ENCODE peak calls at places on chromosomes 16 and 17, in seven cellular contexts. One of them, this sample, is unnamed.
A peak's percentile ranks its signal among the peaks of the same experiment; 100 is the strongest.

GRCh38 chr17:1197781-1198490 is 18.2 kb upstream of the ABR start:
- DNase-seq in upper lobe of right lung: peak; percentile 91
- DNase-seq in ovary: peak; percentile 91
- DNase-seq in OCI-LY7: peak; percentile 96
- DNase-seq in A549: no peak
- DNase-seq in cardiac muscle cell: peak; percentile 82
- DNase-seq in heart left ventricle: peak; percentile 74
- DNase-seq in this sample: peak; percentile 31

GRCh38 chr17:56975656-56976055 is 2.3 kb upstream of the SCPEP1 start:
- DNase-seq in upper lobe of right lung: no peak
- DNase-seq in ovary: no peak
- DNase-seq in OCI-LY7: no peak
- DNase-seq in A549: no peak
- DNase-seq in cardiac muscle cell: no peak
- DNase-seq in heart left ventricle: no peak
- DNase-seq in this sample: no peak

GRCh38 chr16:54533856-54534490 is 247.4 kb upstream of the IRX3 start:
- DNase-seq in upper lobe of right lung: no peak
- DNase-seq in ovary: no peak
- DNase-seq in OCI-LY7: no peak
- DNase-seq in A549: no peak
- DNase-seq in cardiac muscle cell: no peak
- DNase-seq in heart left ventricle: no peak
- DNase-seq in this sample: no peak

GRCh38 chr17:38341035-38341721 is 2.6 kb downstream of the GPR179 start:
- DNase-seq in upper lobe of right lung: peak; percentile 75
- DNase-seq in ovary: no peak
- DNase-seq in OCI-LY7: no peak
- DNase-seq in A549: no peak
- DNase-seq in cardiac muscle cell: peak; percentile 34
- DNase-seq in heart left ventricle: peak; percentile 44
- DNase-seq in this sample: peak; percentile 63

GRCh38 chr17:58666858-58667267 is 25.0 kb downstream of the TEX14 start:
- DNase-seq in upper lobe of right lung: peak; percentile 86
- DNase-seq in ovary: peak; percentile 75
- DNase-seq in OCI-LY7: no peak
- DNase-seq in A549: peak; percentile 94
- DNase-seq in cardiac muscle cell: peak; percentile 94
- DNase-seq in heart left ventricle: peak; percentile 82
- DNase-seq in this sample: no peak

GRCh38 chr17:29225388-29225787 is 21.3 kb upstream of the CRYBA1 start:
- DNase-seq in upper lobe of right lung: no peak
- DNase-seq in ovary: no peak
- DNase-seq in OCI-LY7: no peak
- DNase-seq in A549: no peak
- DNase-seq in cardiac muscle cell: no peak
- DNase-seq in heart left ventricle: no peak
- DNase-seq in this sample: no peak

GRCh38 chr16:19926449-19927390 is 42.1 kb upstream of the GPRC5B start:
- DNase-seq in upper lobe of right lung: no peak
- DNase-seq in ovary: no peak
- DNase-seq in OCI-LY7: no peak
- DNase-seq in A549: peak; percentile 65
- DNase-seq in cardiac muscle cell: peak; percentile 89
- DNase-seq in heart left ventricle: no peak
- DNase-seq in this sample: no peak

GRCh38 chr17:78995761-78996451 is 13.7 kb downstream of the CANT1 start:
- DNase-seq in upper lobe of right lung: peak; percentile 80
- DNase-seq in ovary: no peak
- DNase-seq in OCI-LY7: no peak
- DNase-seq in A549: no peak
- DNase-seq in cardiac muscle cell: no peak
- DNase-seq in heart left ventricle: no peak
- DNase-seq in this sample: no peak

GRCh38 chr16:59510008-59510424 is 775.9 kb upstream of the GOT2 start:
- DNase-seq in upper lobe of right lung: no peak
- DNase-seq in ovary: no peak
- DNase-seq in OCI-LY7: no peak
- DNase-seq in A549: peak; percentile 74
- DNase-seq in cardiac muscle cell: no peak
- DNase-seq in heart left ventricle: no peak
- DNase-seq in this sample: no peak

GRCh38 chr17:32519769-32520701 is 33.2 kb downstream of the CDK5R1 start:
- DNase-seq in upper lobe of right lung: no peak
- DNase-seq in ovary: no peak
- DNase-seq in OCI-LY7: no peak
- DNase-seq in A549: no peak
- DNase-seq in cardiac muscle cell: peak; percentile 16
- DNase-seq in heart left ventricle: peak; percentile 37
- DNase-seq in this sample: peak; percentile 61

GRCh38 chr17:53844476-53845107 is 21.9 kb downstream of the KIF2B start:
- DNase-seq in upper lobe of right lung: no peak
- DNase-seq in ovary: no peak
- DNase-seq in OCI-LY7: no peak
- DNase-seq in A549: no peak
- DNase-seq in cardiac muscle cell: no peak
- DNase-seq in heart left ventricle: no peak
- DNase-seq in this sample: no peak

GRCh38 chr17:18992454-18993130 is 12.0 kb downstream of the FAM83G start:
- DNase-seq in upper lobe of right lung: peak; percentile 81
- DNase-seq in ovary: no peak
- DNase-seq in OCI-LY7: peak; percentile 68
- DNase-seq in A549: no peak
- DNase-seq in cardiac muscle cell: no peak
- DNase-seq in heart left ventricle: no peak
- DNase-seq in this sample: no peak

GRCh38 chr17:8707232-8707590 is 37.4 kb downstream of the CCDC42 start:
- DNase-seq in upper lobe of right lung: no peak
- DNase-seq in ovary: no peak
- DNase-seq in OCI-LY7: no peak
- DNase-seq in A549: no peak
- DNase-seq in cardiac muscle cell: peak; percentile 40
- DNase-seq in heart left ventricle: no peak
- DNase-seq in this sample: no peak

GRCh38 chr16:81638286-81638945 is 140.7 kb upstream of the PLCG2 start:
- DNase-seq in upper lobe of right lung: no peak
- DNase-seq in ovary: no peak
- DNase-seq in OCI-LY7: no peak
- DNase-seq in A549: no peak
- DNase-seq in cardiac muscle cell: no peak
- DNase-seq in heart left ventricle: no peak
- DNase-seq in this sample: no peak

GRCh38 chr16:11315499-11315898 is 29.8 kb upstream of the RMI2 start:
- DNase-seq in upper lobe of right lung: no peak
- DNase-seq in ovary: no peak
- DNase-seq in OCI-LY7: no peak
- DNase-seq in A549: peak; percentile 38
- DNase-seq in cardiac muscle cell: peak; percentile 55
- DNase-seq in heart left ventricle: no peak
- DNase-seq in this sample: peak; percentile 91

GRCh38 chr16:85556456-85557082 is 56.6 kb upstream of the GSE1 start:
- DNase-seq in upper lobe of right lung: peak; percentile 88
- DNase-seq in ovary: peak; percentile 72
- DNase-seq in OCI-LY7: peak; percentile 69
- DNase-seq in A549: peak; percentile 16
- DNase-seq in cardiac muscle cell: peak; percentile 45
- DNase-seq in heart left ventricle: peak; percentile 72
- DNase-seq in this sample: peak; percentile 69

GRCh38 chr16:58497468-58497867 is 2.5 kb upstream of the NDRG4 start:
- DNase-seq in upper lobe of right lung: no peak
- DNase-seq in ovary: no peak
- DNase-seq in OCI-LY7: no peak
- DNase-seq in A549: no peak
- DNase-seq in cardiac muscle cell: no peak
- DNase-seq in heart left ventricle: no peak
- DNase-seq in this sample: no peak

GRCh38 chr17:47272491-47272890 is 18.9 kb downstream of the ITGB3 start:
- DNase-seq in upper lobe of right lung: no peak
- DNase-seq in ovary: no peak
- DNase-seq in OCI-LY7: no peak
- DNase-seq in A549: no peak
- DNase-seq in cardiac muscle cell: no peak
- DNase-seq in heart left ventricle: no peak
- DNase-seq in this sample: no peak

GRCh38 chr16:27640277-27640600 is 90.3 kb downstream of the KATNIP start:
- DNase-seq in upper lobe of right lung: no peak
- DNase-seq in ovary: peak; percentile 31
- DNase-seq in OCI-LY7: no peak
- DNase-seq in A549: no peak
- DNase-seq in cardiac muscle cell: no peak
- DNase-seq in heart left ventricle: no peak
- DNase-seq in this sample: no peak

GRCh38 chr17:32805029-32805976 is 71.6 kb downstream of the MYO1D start:
- DNase-seq in upper lobe of right lung: no peak
- DNase-seq in ovary: no peak
- DNase-seq in OCI-LY7: no peak
- DNase-seq in A549: no peak
- DNase-seq in cardiac muscle cell: no peak
- DNase-seq in heart left ventricle: no peak
- DNase-seq in this sample: no peak

GRCh38 chr17:3924421-3925350 is 8.4 kb upstream of the P2RX1 start:
- DNase-seq in upper lobe of right lung: no peak
- DNase-seq in ovary: no peak
- DNase-seq in OCI-LY7: no peak
- DNase-seq in A549: no peak
- DNase-seq in cardiac muscle cell: no peak
- DNase-seq in heart left ventricle: no peak
- DNase-seq in this sample: no peak

GRCh38 chr17:66784621-66785364 is 50.1 kb upstream of the CACNG5 start:
- DNase-seq in upper lobe of right lung: no peak
- DNase-seq in ovary: no peak
- DNase-seq in OCI-LY7: no peak
- DNase-seq in A549: no peak
- DNase-seq in cardiac muscle cell: no peak
- DNase-seq in heart left ventricle: no peak
- DNase-seq in this sample: no peak

GRCh38 chr17:13600475-13601316 is 1.0 kb downstream of the HS3ST3A1 start:
- DNase-seq in upper lobe of right lung: no peak
- DNase-seq in ovary: peak; percentile 45
- DNase-seq in OCI-LY7: no peak
- DNase-seq in A549: no peak
- DNase-seq in cardiac muscle cell: peak; percentile 43
- DNase-seq in heart left ventricle: no peak
- DNase-seq in this sample: peak; percentile 75
- H3K4me3 ChIP-seq in upper lobe of right lung: peak overlapping the region; percentile 45
- H3K4me3 ChIP-seq in ovary: peak overlapping the region; percentile 42
- H3K4me3 ChIP-seq in OCI-LY7: no peak overlapping the region
- H3K4me3 ChIP-seq in A549: no peak overlapping the region
- H3K4me3 ChIP-seq in cardiac muscle cell: peak overlapping the region; percentile 41
- H3K4me3 ChIP-seq in heart left ventricle: peak overlapping the region; percentile 30
- H3K4me3 ChIP-seq in this sample: peak overlapping the region; percentile 67

GRCh38 chr17:31003225-31003866 is 32.5 kb downstream of the RNF135 start:
- DNase-seq in upper lobe of right lung: no peak
- DNase-seq in ovary: no peak
- DNase-seq in OCI-LY7: no peak
- DNase-seq in A549: no peak
- DNase-seq in cardiac muscle cell: no peak
- DNase-seq in heart left ventricle: no peak
- DNase-seq in this sample: no peak

GRCh38 chr17:31004160-31004559 is 33.3 kb downstream of the RNF135 start:
- DNase-seq in upper lobe of right lung: no peak
- DNase-seq in ovary: no peak
- DNase-seq in OCI-LY7: no peak
- DNase-seq in A549: no peak
- DNase-seq in cardiac muscle cell: no peak
- DNase-seq in heart left ventricle: no peak
- DNase-seq in this sample: no peak

GRCh38 chr17:30997270-30997669 is 26.4 kb downstream of the RNF135 start:
- DNase-seq in upper lobe of right lung: no peak
- DNase-seq in ovary: no peak
- DNase-seq in OCI-LY7: no peak
- DNase-seq in A549: no peak
- DNase-seq in cardiac muscle cell: no peak
- DNase-seq in heart left ventricle: no peak
- DNase-seq in this sample: no peak

GRCh38 chr17:30997842-30998241 is 27.0 kb downstream of the RNF135 start:
- DNase-seq in upper lobe of right lung: no peak
- DNase-seq in ovary: no peak
- DNase-seq in OCI-LY7: no peak
- DNase-seq in A549: no peak
- DNase-seq in cardiac muscle cell: no peak
- DNase-seq in heart left ventricle: no peak
- DNase-seq in this sample: no peak

GRCh38 chr17:31002047-31002446 is 31.2 kb downstream of the RNF135 start:
- DNase-seq in upper lobe of right lung: no peak
- DNase-seq in ovary: no peak
- DNase-seq in OCI-LY7: no peak
- DNase-seq in A549: no peak
- DNase-seq in cardiac muscle cell: no peak
- DNase-seq in heart left ventricle: no peak
- DNase-seq in this sample: no peak
- H3K4me1 ChIP-seq in upper lobe of right lung: no peaks in the 10 kb centered on the region
- H3K4me1 ChIP-seq in ovary: no peaks in the 10 kb centered on the region
- H3K4me1 ChIP-seq in OCI-LY7: no peaks in the 10 kb centered on the region
- H3K4me1 ChIP-seq in A549: no peaks in the 10 kb centered on the region
- H3K4me1 ChIP-seq in cardiac muscle cell: no peaks in the 10 kb centered on the region
- H3K4me1 ChIP-seq in heart left ventricle: peaks cover 7% of the 10 kb centered on the region
- H3K4me1 ChIP-seq in this sample: no peaks in the 10 kb centered on the region

DNA sequence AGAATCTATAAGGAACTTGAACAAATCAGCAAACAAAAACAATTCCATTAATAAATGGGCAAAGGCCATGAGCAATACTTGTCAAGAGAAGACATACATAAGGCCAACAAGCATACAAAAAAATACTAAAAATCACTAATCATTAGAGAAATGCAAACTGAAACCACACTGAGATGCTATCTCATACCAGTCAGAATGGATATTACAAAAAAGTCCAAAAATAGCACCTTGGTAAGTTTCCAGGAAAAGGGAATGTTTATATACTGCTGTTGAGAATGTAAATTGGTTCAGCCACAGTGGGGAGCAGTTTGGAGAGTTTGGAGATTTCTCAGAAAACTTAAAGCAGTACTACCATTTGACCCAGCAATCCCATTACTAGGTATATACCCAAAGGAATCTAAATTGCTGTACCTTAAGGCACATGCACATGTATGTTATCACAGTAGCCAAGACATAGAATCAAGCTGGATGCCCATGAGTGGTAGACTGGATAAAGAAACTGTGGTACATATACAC is 467.7 kb downstream of the CDH11 start:
- DNase-seq in upper lobe of right lung: no peak
- DNase-seq in ovary: no peak
- DNase-seq in OCI-LY7: no peak
- DNase-seq in A549: no peak
- DNase-seq in cardiac muscle cell: peak; percentile 17
- DNase-seq in heart left ventricle: no peak
- DNase-seq in this sample: peak; percentile 22
- H3K27ac ChIP-seq in upper lobe of right lung: no peak overlapping the region
- H3K27ac ChIP-seq in ovary: no peak overlapping the region
- H3K27ac ChIP-seq in OCI-LY7: no peak overlapping the region
- H3K27ac ChIP-seq in A549: no peak overlapping the region
- H3K27ac ChIP-seq in cardiac muscle cell: no peak overlapping the region
- H3K27ac ChIP-seq in heart left ventricle: no peak overlapping the region
- H3K27ac ChIP-seq in this sample: no peak overlapping the region

DNA sequence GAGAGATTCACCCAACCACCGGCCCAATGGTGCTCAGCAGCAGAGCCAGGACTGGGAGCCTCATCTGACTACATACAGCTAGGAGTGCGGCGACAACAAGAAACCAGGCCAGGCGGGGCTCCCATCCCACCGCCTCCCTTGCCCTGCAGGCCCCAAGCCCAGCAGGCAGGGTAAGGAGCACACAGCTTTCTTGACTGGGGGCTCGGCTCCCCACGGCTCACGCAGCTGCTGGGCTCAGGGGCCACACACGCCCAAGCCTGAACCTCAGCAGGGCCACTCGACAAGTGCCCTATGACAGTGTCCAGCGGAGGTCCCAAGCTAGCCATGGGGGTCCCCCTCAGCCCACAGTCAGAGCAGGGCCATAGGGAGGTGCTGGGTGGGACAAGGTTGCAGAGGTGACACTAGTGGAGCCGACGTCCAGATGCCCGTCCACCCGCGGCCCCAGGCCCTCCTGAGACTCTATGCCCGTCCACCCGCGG is 13.7 kb downstream of the PIEZO1 start:
- DNase-seq in upper lobe of right lung: no peak
- DNase-seq in ovary: no peak
- DNase-seq in OCI-LY7: no peak
- DNase-seq in A549: no peak
- DNase-seq in cardiac muscle cell: no peak
- DNase-seq in heart left ventricle: no peak
- DNase-seq in this sample: no peak
- H3K4me3 ChIP-seq in upper lobe of right lung: peak overlapping the region; percentile 32
- H3K4me3 ChIP-seq in ovary: no peak overlapping the region
- H3K4me3 ChIP-seq in OCI-LY7: no peak overlapping the region
- H3K4me3 ChIP-seq in A549: no peak overlapping the region
- H3K4me3 ChIP-seq in cardiac muscle cell: no peak overlapping the region
- H3K4me3 ChIP-seq in heart left ventricle: no peak overlapping the region
- H3K4me3 ChIP-seq in this sample: peak overlapping the region; percentile 53